ENCODE peak calls at places on chromosome 10, in nine cellular contexts. H, X, J, Z, E, M, F, O and W are unnamed samples.

GRCh38 chr10:89391882-89392756 is at the start of gene IFIT1:
- DNase-seq in F (no peak), X (peak), J (no peak), E (no peak), H (peak), M (peak), Z (peak), O (peak), W (no peak)

GRCh38 chr10:131312261-131312801 is 810 bp upstream of the TCERG1L start:
- DNase-seq in M (no peak), Z (no peak), F (no peak), E (no peak), H (no peak), X (no peak), O (no peak), J (peak), W (no peak)

GRCh38 chr10:47260505-47261111 is 39.4 kb upstream of the GDF10 start:
- DNase-seq in F (no peak), Z (peak), E (no peak), M (no peak), H (no peak), J (peak), O (peak), X (no peak), W (no peak)

GRCh38 chr10:81498152-81498551 is 376.8 kb upstream of the NRG3 start:
- DNase-seq in F (no peak), Z (no peak), M (no peak), X (no peak), H (no peak), E (no peak), O (no peak), J (no peak), W (no peak)

GRCh38 chr10:15451137-15452094 is 80.3 kb upstream of the FAM171A1 start:
- DNase-seq in O (no peak), F (no peak), X (no peak), Z (no peak), M (no peak), H (no peak), J (no peak), E (no peak), W (no peak)

GRCh38 chr10:45373003-45373782 is 823 bp upstream of the ALOX5 start:
- DNase-seq in M (no peak), F (peak), O (no peak), H (no peak), X (no peak), J (peak), E (peak), Z (peak), W (peak)

GRCh38 chr10:118840071-118840775 is 85.5 kb upstream of the CACUL1 start:
- DNase-seq in H (no peak), Z (no peak), E (no peak), F (no peak), O (no peak), J (no peak), M (no peak), X (no peak), W (no peak)

GRCh38 chr10:70145666-70146488 is 623 bp downstream of the TYSND1 start:
- DNase-seq in M (peak), O (peak), Z (peak), H (peak), X (peak), J (peak), E (peak), F (peak), W (peak)

GRCh38 chr10:119238577-119238976 is 31.2 kb downstream of the GRK5 start:
- DNase-seq in E (no peak), H (no peak), O (no peak), X (no peak), J (no peak), Z (no peak), F (no peak), M (no peak), W (no peak)

GRCh38 chr10:22333167-22333566 is 12.1 kb upstream of the SPAG6 start:
- DNase-seq in J (no peak), E (no peak), F (no peak), X (no peak), H (no peak), O (no peak), M (no peak), Z (no peak), W (no peak)

GRCh38 chr10:129035052-129035805 is 431.8 kb upstream of the MGMT start:
- DNase-seq in J (peak), M (no peak), O (no peak), Z (no peak), X (no peak), E (no peak), F (no peak), H (no peak), W (no peak)

GRCh38 chr10:92849576-92850090 is 1.3 kb downstream of the EXOC6 start:
- DNase-seq in F (no peak), X (no peak), M (no peak), E (no peak), H (no peak), J (no peak), O (no peak), Z (no peak), W (no peak)

GRCh38 chr10:6558272-6558671 is 21.8 kb downstream of the PRKCQ start:
- DNase-seq in X (no peak), E (no peak), O (no peak), J (no peak), M (no peak), H (no peak), Z (no peak), F (no peak), W (no peak)

GRCh38 chr10:13146383-13146782 is 15.0 kb upstream of the MCM10 start:
- DNase-seq in Z (no peak), E (no peak), O (no peak), X (no peak), F (no peak), H (no peak), M (no peak), J (no peak), W (no peak)

GRCh38 chr10:81696609-81697388 is 178.2 kb upstream of the NRG3 start:
- DNase-seq in M (no peak), F (no peak), E (no peak), O (no peak), H (no peak), X (no peak), Z (no peak), J (peak), W (no peak)

GRCh38 chr10:14296081-14296709 is 34.5 kb downstream of the FRMD4A start:
- DNase-seq in Z (peak), E (no peak), F (no peak), H (no peak), J (no peak), X (no peak), M (no peak), O (no peak), W (no peak)

GRCh38 chr10:4240641-4241197 is 455.7 kb upstream of the KLF6 start:
- DNase-seq in X (no peak), M (no peak), F (no peak), J (no peak), H (no peak), O (no peak), E (no peak), Z (no peak), W (no peak)

GRCh38 chr10:3757638-3758490 is 27.1 kb downstream of the KLF6 start:
- DNase-seq in E (no peak), Z (no peak), H (no peak), X (no peak), J (peak), F (no peak), O (no peak), M (no peak), W (no peak)

GRCh38 chr10:35731828-35732227 is 89.7 kb upstream of the FZD8 start:
- DNase-seq in O (no peak), Z (no peak), E (no peak), M (no peak), H (no peak), X (no peak), F (no peak), J (no peak), W (no peak)

GRCh38 chr10:123636598-123637325 is 29.4 kb upstream of the GPR26 start:
- DNase-seq in X (no peak), E (no peak), O (no peak), M (no peak), J (no peak), Z (no peak), F (no peak), H (no peak), W (no peak)

GRCh38 chr10:128780379-128780778 is 654.2 kb upstream of the MKI67 start:
- DNase-seq in O (peak), E (no peak), H (no peak), M (no peak), J (no peak), F (no peak), Z (no peak), X (no peak), W (no peak)

GRCh38 chr10:127346604-127347003 is 150.2 kb upstream of the INSYN2A start:
- DNase-seq in F (no peak), J (no peak), H (no peak), M (no peak), X (no peak), O (no peak), E (no peak), Z (no peak), W (peak)

GRCh38 chr10:78910476-78910875 is 158.3 kb upstream of the ZMIZ1 start:
- DNase-seq in E (no peak), M (no peak), Z (no peak), O (no peak), F (no peak), X (no peak), H (peak), J (no peak), W (no peak)

GRCh38 chr10:11760861-11761260 is 18.7 kb downstream of the ECHDC3 start:
- DNase-seq in E (no peak), H (no peak), J (no peak), X (no peak), M (no peak), Z (peak), F (no peak), O (no peak), W (no peak)

GRCh38 chr10:12250181-12250580 is 54.2 kb downstream of the CDC123 start:
- DNase-seq in O (no peak), H (no peak), F (no peak), E (no peak), Z (no peak), M (no peak), X (no peak), J (no peak), W (no peak)

GRCh38 chr10:35563266-35563891 is 41.8 kb upstream of the GJD4 start:
- DNase-seq in O (no peak), Z (peak), M (peak), E (peak), F (peak), J (peak), X (peak), H (peak), W (peak)

GRCh38 chr10:132859084-132859855 is 73.3 kb upstream of the NKX6-2 start:
- DNase-seq in M (peak), F (peak), J (peak), Z (peak), O (no peak), E (no peak), X (no peak), H (no peak), W (no peak)

GRCh38 chr10:93859049-93859655 is 34.6 kb upstream of the SLC35G1 start:
- DNase-seq in O (no peak), F (no peak), J (no peak), H (no peak), E (no peak), Z (no peak), X (no peak), M (no peak), W (no peak)

GRCh38 chr10:75466886-75467285 is 35.5 kb downstream of the LRMDA start:
- DNase-seq in H (no peak), J (no peak), F (no peak), Z (no peak), O (no peak), X (no peak), E (no peak), M (peak), W (no peak)

GRCh38 chr10:111756541-111757061 is 427.0 kb downstream of the GPAM start:
- DNase-seq in F (no peak), X (peak), J (no peak), M (peak), Z (peak), O (no peak), H (peak), E (no peak), W (no peak)

GRCh38 chr10:19592276-19592675 is 224.0 kb upstream of the PLXDC2 start:
- DNase-seq in Z (no peak), H (no peak), O (no peak), X (peak), M (no peak), E (no peak), F (peak), J (no peak), W (no peak)

GRCh38 chr10:127579640-127580039 is 30.5 kb downstream of the NPS start:
- DNase-seq in H (no peak), E (no peak), X (no peak), J (no peak), O (no peak), Z (no peak), M (no peak), F (no peak), W (no peak)

GRCh38 chr10:119543814-119544642 is 1.5 kb upstream of the RGS10 start:
- DNase-seq in X (no peak), E (no peak), M (peak), Z (no peak), F (no peak), J (no peak), O (no peak), H (peak), W (no peak)

GRCh38 chr10:125200396-125200795 is 40.0 kb upstream of the CTBP2 start:
- DNase-seq in F (no peak), O (no peak), Z (no peak), J (peak), X (no peak), E (no peak), H (no peak), M (no peak), W (no peak)

GRCh38 chr10:28266449-28267224 is 36.2 kb downstream of the MPP7 start:
- DNase-seq in H (no peak), O (no peak), Z (no peak), M (no peak), J (no peak), X (no peak), E (no peak), F (no peak), W (no peak)

GRCh38 chr10:76883596-76883995 is 754.0 kb downstream of the KCNMA1 start:
- DNase-seq in J (no peak), Z (no peak), X (no peak), M (no peak), E (no peak), O (no peak), F (no peak), H (no peak), W (no peak)

GRCh38 chr10:133275683-133276092 is 980 bp downstream of the ADAM8 start:
- DNase-seq in Z (no peak), M (no peak), J (no peak), H (no peak), F (no peak), E (peak), X (no peak), O (no peak), W (no peak)

GRCh38 chr10:48523820-48524758 is 80.8 kb downstream of the ARHGAP22 start:
- DNase-seq in F (no peak), J (peak), H (peak), X (peak), O (no peak), Z (no peak), M (no peak), E (peak), W (peak)

DNA sequence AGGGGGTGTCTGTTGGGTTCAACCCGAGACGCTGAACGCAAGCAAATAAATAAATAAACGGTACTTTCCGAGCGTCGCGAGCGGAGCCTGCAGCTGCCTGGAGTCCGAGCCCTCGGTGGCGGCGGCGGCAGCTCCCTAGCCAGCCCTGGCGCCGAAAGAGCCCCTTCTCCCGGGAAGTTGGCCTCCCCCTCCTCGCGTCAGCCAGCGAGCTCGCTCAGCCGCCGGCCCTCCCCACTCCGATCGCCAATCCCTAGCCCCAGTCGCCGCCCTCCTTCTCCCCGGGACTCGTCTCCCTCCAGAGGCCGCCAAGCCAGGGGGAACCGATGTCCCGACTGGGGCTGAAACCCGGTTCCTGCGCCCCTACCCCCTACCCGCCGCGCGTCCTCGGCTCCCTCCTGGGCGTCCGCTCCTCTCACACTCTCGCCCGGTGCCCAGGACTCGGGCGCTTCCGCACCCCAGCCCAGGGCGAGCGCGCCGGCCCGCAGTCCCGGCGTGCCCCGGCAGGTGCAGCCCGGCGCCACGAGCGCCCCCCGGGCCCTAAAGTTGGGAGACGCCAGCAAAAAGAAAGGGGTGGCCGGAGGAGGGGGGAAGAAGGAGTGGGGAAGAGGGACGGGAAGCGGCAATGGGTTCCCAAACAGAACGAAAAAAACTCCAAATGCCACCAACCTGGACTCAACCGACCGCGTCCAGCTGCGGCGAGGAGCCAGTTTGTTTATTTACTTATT is at the start of gene GFRA1:
- DNase-seq in X (no peak), O (no peak), H (peak), F (no peak), M (no peak), E (peak), J (no peak), Z (no peak), W (no peak)
- TF ChIP-seq POLR2A in X (no peak), O (no peak), H (no peak), F (no peak), M (no peak), E (no peak), J (no peak), Z (no peak), W (no peak)

GRCh38 chr10:115092258-115092554 is 959 bp upstream of the ATRNL1 start:
- DNase-seq in E (no peak), Z (no peak), F (no peak), X (no peak), H (no peak), O (no peak), J (no peak), M (no peak), W (no peak)
- TF ChIP-seq POLR2A in E (no peak), Z (no peak), F (no peak), X (no peak), H (no peak), O (no peak), J (no peak), M (no peak), W (no peak)

DNA sequence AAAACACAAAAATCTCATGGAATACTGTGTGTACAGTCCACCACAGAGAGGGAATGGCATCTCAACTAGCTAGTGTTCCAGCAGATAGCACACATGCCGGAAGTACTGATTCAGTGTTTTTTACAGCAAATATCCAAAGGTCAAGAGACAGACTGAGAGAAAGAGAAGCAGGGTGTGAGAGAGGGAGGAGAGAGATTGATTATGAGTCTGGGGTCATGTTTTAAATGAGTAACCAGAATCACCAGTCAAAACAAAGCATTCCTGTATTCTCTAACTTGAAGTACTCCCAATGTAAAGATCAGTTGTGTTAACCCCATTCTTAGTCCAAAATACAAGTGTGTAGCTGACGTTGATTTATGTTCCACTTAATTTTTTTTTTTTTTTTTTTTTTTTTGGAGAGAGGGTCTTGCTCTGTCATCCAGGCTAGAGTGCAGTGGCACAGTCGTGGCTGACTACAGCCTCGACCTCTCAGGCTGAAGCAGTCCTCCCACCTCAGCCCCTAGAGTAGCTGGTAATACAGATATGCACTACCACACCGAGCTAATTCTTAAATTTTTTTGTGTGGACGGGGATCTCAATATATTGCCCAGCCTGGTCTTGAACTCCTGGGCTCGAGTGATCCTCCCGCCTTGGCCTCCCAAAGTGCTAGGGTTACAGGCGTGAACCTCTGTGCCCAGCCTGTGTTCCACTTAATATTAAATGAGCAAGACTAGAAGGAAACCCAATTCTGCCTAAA is 114.2 kb downstream of the TAF3 start:
- DNase-seq in X (no peak), M (no peak), J (no peak), H (no peak), O (no peak), Z (no peak), F (no peak), E (no peak), W (no peak)
- TF ChIP-seq POLR2A in X (no peak), M (no peak), J (no peak), H (no peak), O (no peak), Z (no peak), F (no peak), E (no peak), W (no peak)

GRCh38 chr10:103587073-103587472 is 93.6 kb downstream of the NEURL1 start:
- DNase-seq in E (no peak), X (no peak), J (no peak), M (no peak), Z (no peak), F (no peak), H (no peak), O (no peak), W (no peak)

GRCh38 chr10:103585011-103585405 is 91.5 kb downstream of the NEURL1 start:
- DNase-seq in E (no peak), F (no peak), Z (no peak), J (no peak), H (no peak), X (no peak), M (no peak), O (no peak), W (no peak)

GRCh38 chr10:103583871-103584215 is 90.3 kb downstream of the NEURL1 start:
- DNase-seq in Z (no peak), E (no peak), X (no peak), O (no peak), F (no peak), M (no peak), H (no peak), J (no peak), W (no peak)

GRCh38 chr10:103582331-103583123 is 89.0 kb downstream of the NEURL1 start:
- DNase-seq in E (no peak), O (no peak), X (no peak), J (no peak), M (no peak), H (no peak), F (no peak), Z (peak), W (no peak)

DNA sequence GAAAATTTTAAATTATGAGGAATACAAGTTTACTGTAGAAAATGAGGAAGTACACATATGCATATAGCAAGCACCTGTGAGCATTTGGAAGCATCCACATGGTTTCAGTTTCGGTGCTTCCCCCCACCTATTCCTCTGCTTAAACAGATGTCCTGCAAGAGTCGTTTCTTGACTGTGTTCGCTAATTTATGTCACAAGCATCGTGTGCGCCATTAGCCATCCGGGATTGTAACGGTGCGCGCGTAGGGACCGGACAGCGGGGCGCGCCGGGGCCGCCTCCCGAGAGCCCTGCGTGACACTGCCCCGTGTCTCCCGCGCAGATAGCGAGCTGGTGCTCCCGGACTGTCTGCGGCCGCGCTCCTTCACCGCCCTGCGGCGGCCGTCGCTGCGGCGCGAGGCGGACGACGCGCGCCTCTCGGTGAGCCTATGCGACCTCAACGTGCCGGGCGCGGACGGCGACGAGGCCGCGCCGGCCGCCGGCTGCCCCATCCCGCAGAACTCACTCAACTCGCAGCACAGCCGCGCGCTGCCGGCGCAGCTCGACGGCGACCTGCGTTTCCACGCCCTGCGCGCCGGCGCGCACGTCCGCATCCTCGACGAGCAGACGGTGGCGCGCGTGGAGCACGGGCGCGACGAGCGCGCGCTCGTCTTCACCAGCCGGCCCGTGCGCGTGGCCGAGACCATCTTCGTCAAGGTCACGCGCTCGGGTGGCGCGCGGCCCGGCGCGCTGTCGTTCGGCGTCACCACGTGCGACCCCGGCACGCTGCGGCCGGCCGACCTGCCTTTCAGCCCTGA is 90.9 kb downstream of the NEURL1 start:
- DNase-seq in X (no peak), Z (no peak), O (no peak), F (no peak), M (no peak), H (no peak), J (peak), E (no peak), W (peak)
- TF ChIP-seq POLR2A in X (no peak), Z (no peak), O (no peak), F (no peak), M (no peak), H (no peak), J (no peak), E (no peak), W (peak)